ENCODE peak calls at places on chromosome 1, in seven cellular contexts. R is cardiac muscle cell; E is GM04504; I is hepatocyte; J is effector memory CD8-positive, alpha-beta T cell; O is GM06990; X is activated CD4-positive, CD25-positive, alpha-beta regulatory T cell treated with anti-CD3 and anti-CD28 coated beads, Interleukin-2, amount 50 U/mL, for 72 hours. G is an unnamed sample.

GRCh38 chr1:213061263-213061662 is 10.2 kb downstream of the RPS6KC1 start:
- DNase-seq in E (no peak), R (no peak), J (no peak), X (no peak), O (no peak), I (no peak), G (no peak)

GRCh38 chr1:55287732-55288131 is 72.6 kb upstream of the USP24 start:
- DNase-seq in I (no peak), J (no peak), R (no peak), O (no peak), E (no peak), X (no peak), G (no peak)

GRCh38 chr1:38097256-38097655 is 50.7 kb upstream of the POU3F1 start:
- DNase-seq in R (no peak), E (no peak), J (no peak), I (no peak), X (no peak), O (no peak), G (no peak)

GRCh38 chr1:197320991-197321531 is 53.0 kb downstream of the CRB1 start:
- DNase-seq in R (no peak), I (no peak), O (no peak), X (no peak), J (no peak), E (peak), G (peak)

GRCh38 chr1:6770727-6771567 is 14.3 kb upstream of the CAMTA1 start:
- DNase-seq in O (no peak), E (no peak), I (peak), R (no peak), J (no peak), X (no peak), G (no peak)

GRCh38 chr1:119027759-119028158 is 39.6 kb upstream of the TBX15 start:
- DNase-seq in J (no peak), O (no peak), I (no peak), X (no peak), R (no peak), E (no peak), G (no peak)

GRCh38 chr1:6093611-6094010 is 47.9 kb downstream of the KCNAB2 start:
- DNase-seq in R (no peak), X (no peak), J (no peak), O (no peak), E (no peak), I (no peak), G (no peak)

GRCh38 chr1:190338829-190339228 is 138.8 kb downstream of the BRINP3 start:
- DNase-seq in X (no peak), R (no peak), I (no peak), O (no peak), J (no peak), E (no peak), G (no peak)

GRCh38 chr1:205142105-205142475 is 20.3 kb upstream of the RBBP5 start:
- DNase-seq in E (no peak), J (no peak), X (no peak), R (no peak), I (no peak), O (no peak), G (no peak)

GRCh38 chr1:111219466-111220286 is 7.8 kb upstream of the CHI3L2 start:
- DNase-seq in I (no peak), R (peak), E (no peak), X (no peak), J (no peak), O (peak), G (no peak)

GRCh38 chr1:180912801-180913616 is at the start of gene KIAA1614:
- DNase-seq in I (peak), X (no peak), J (no peak), E (peak), O (no peak), R (peak), G (no peak)

GRCh38 chr1:46532498-46533178 is 18.8 kb downstream of the KNCN start:
- DNase-seq in O (peak), R (peak), X (peak), E (no peak), I (peak), J (peak), G (no peak)

GRCh38 chr1:219500327-219500897 is 112.5 kb downstream of the ZC3H11B start:
- DNase-seq in E (no peak), I (no peak), O (no peak), X (no peak), J (no peak), R (no peak), G (no peak)

GRCh38 chr1:76959581-76959980 is 92.3 kb downstream of the ST6GALNAC5 start:
- DNase-seq in J (no peak), I (no peak), O (no peak), R (no peak), E (no peak), X (no peak), G (no peak)

GRCh38 chr1:22749503-22749902 is 38.9 kb downstream of the EPHB2 start:
- DNase-seq in I (no peak), R (no peak), O (no peak), J (no peak), X (no peak), E (no peak), G (no peak)

GRCh38 chr1:48182441-48182840 is 40.1 kb upstream of the SLC5A9 start:
- DNase-seq in I (no peak), E (no peak), R (no peak), O (no peak), J (no peak), X (no peak), G (no peak)

GRCh38 chr1:187665513-187665912 is 836.8 kb downstream of the PLA2G4A start:
- DNase-seq in I (no peak), X (no peak), J (no peak), E (no peak), O (no peak), R (no peak), G (no peak)

GRCh38 chr1:173161510-173162221 is 45.5 kb downstream of the TNFSF4 start:
- DNase-seq in E (no peak), X (no peak), O (no peak), I (no peak), R (no peak), J (no peak), G (peak)

GRCh38 chr1:200628223-200628868 is 7.8 kb upstream of the KIF14 start:
- DNase-seq in R (no peak), E (no peak), I (no peak), O (peak), J (peak), X (no peak), G (no peak)

GRCh38 chr1:153608742-153609584 is 4.0 kb downstream of the S100A16 start:
- DNase-seq in J (no peak), X (no peak), R (peak), O (no peak), E (peak), I (peak), G (no peak)